ENCODE peak calls at places on chromosomes 3 and 15, in ten cellular contexts. Z is HCT116, A is endothelial cell of umbilical vein, H is stomach, T is GM12878, O is suprapubic skin, K is breast epithelium, J is HepG2, I is K562, D is sigmoid colon. F is an unnamed sample.
A peak's percentile ranks its signal among the peaks of the same experiment; 100 is the strongest.

GRCh38 chr3:184659797-184660301 is 52.0 kb downstream of the MAGEF1 start:
- DNase-seq in Z (no peak), J (peak; percentile 47), I (no peak), A (no peak), O (no peak), K (no peak), D (no peak), H (no peak), T (no peak), F (no peak)

GRCh38 chr15:42215854-42216829 is 8.0 kb upstream of the VPS39 start:
- DNase-seq in K (no peak), Z (no peak), O (no peak), A (peak; percentile 49), J (no peak), T (no peak), I (no peak), D (no peak), H (no peak), F (no peak)

GRCh38 chr3:136105044-136105443 is 91.1 kb downstream of the MSL2 start:
- DNase-seq in J (no peak), I (no peak), D (no peak), T (no peak), H (no peak), Z (no peak), O (no peak), K (no peak), A (no peak), F (no peak)

GRCh38 chr3:134013280-134013679 is 16.4 kb downstream of the SLCO2A1 start:
- DNase-seq in Z (no peak), H (no peak), O (no peak), T (no peak), I (no peak), D (peak; percentile 11), A (no peak), K (no peak), J (no peak), F (no peak)

GRCh38 chr3:163785693-163786092 is 1292.6 kb downstream of the SI start:
- DNase-seq in K (no peak), O (no peak), T (no peak), H (no peak), J (no peak), A (no peak), I (no peak), D (no peak), Z (peak; percentile 22), F (no peak)

GRCh38 chr15:64738231-64739095 is 36.9 kb downstream of the RBPMS2 start:
- DNase-seq in H (no peak), J (no peak), I (no peak), O (no peak), Z (no peak), D (no peak), A (no peak), T (no peak), K (no peak), F (no peak)

GRCh38 chr3:197392961-197393360 is 94.5 kb upstream of the DLG1 start:
- DNase-seq in A (peak; percentile 93), J (no peak), Z (no peak), K (no peak), O (no peak), T (no peak), H (no peak), I (no peak), D (no peak), F (no peak)

GRCh38 chr3:135310317-135310716 is 515.3 kb downstream of the EPHB1 start:
- DNase-seq in K (no peak), T (peak; percentile 9), I (no peak), H (no peak), J (no peak), A (no peak), O (no peak), D (no peak), Z (no peak), F (no peak)

GRCh38 chr3:106305127-106305526 is 436.3 kb upstream of the CBLB start:
- DNase-seq in K (no peak), H (no peak), J (no peak), T (no peak), Z (no peak), A (no peak), O (no peak), D (no peak), I (no peak), F (no peak)

GRCh38 chr3:106302451-106303221 is 433.8 kb upstream of the CBLB start:
- DNase-seq in K (no peak), D (no peak), J (no peak), I (no peak), H (no peak), T (peak; percentile 98), Z (no peak), O (no peak), A (no peak), F (no peak)

GRCh38 chr3:106294121-106294520 is 425.3 kb upstream of the CBLB start:
- DNase-seq in D (no peak), I (no peak), H (no peak), A (no peak), T (no peak), K (no peak), O (no peak), J (no peak), Z (no peak), F (no peak)

GRCh38 chr3:106296111-106296510 is 427.3 kb upstream of the CBLB start:
- DNase-seq in J (no peak), Z (no peak), D (no peak), T (no peak), O (no peak), K (no peak), I (no peak), H (no peak), A (no peak), F (no peak)

GRCh38 chr3:106299300-106300098 is 430.7 kb upstream of the CBLB start:
- DNase-seq in J (no peak), A (peak; percentile 31), T (peak; percentile 90), O (no peak), H (no peak), D (no peak), K (no peak), Z (no peak), I (no peak), F (no peak)
- H3K27ac ChIP-seq in J (no peak overlapping the region), A (no peak overlapping the region), T (peak overlapping the region; percentile 92), O (no peak overlapping the region), H (no peak overlapping the region), D (no peak overlapping the region), K (no peak overlapping the region), Z (no peak overlapping the region), I (no peak overlapping the region), F (no peak overlapping the region)

DNA sequence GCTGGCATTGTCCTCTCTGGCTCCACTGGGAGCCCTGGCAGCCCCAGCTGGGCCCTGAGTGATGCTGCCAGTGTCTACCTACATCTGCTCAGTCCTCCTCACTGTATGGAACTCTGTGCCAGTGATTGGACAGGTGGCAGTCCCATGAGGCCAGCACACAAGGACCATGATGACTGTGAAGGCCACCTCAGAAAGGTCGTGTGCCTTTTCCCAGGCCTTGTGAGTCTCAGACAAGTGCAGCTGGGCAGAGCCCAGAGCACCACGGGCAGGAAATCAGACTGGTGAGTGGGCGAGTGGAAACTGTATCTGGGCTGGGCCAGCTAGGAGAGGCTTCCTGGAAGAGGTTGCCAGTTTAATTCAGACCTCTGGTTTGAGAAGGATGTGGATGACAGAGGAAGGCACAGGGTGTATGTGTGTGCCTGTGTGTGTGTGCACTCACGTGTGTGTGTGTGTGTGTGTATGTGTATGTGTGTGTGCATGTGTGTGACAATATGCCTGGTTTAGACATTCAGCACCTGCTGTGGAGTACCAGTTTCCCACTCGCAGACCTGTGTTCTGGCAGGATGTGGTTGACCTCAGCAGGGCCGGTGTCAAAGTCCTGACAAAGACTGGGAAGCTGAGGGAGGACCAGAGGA is 7.0 kb downstream of the MAPKAPK3 start:
- DNase-seq in A (peak; percentile 40), O (no peak), H (no peak), Z (no peak), K (no peak), I (no peak), J (no peak), D (no peak), T (no peak), F (no peak)
- TF ChIP-seq POLR2AphosphoS5 in A (no peak), O (no peak), H (no peak), Z (no peak), K (no peak), I (no peak), J (no peak), D (no peak), T (no peak), F (no peak)

GRCh38 chr15:59262316-59262715 is 55.7 kb downstream of the LDHAL6B start:
- DNase-seq in Z (no peak), K (no peak), I (no peak), D (no peak), J (no peak), T (no peak), O (no peak), H (no peak), A (no peak), F (no peak)

GRCh38 chr15:59258317-59258716 is 51.7 kb downstream of the LDHAL6B start:
- DNase-seq in I (no peak), O (no peak), D (no peak), Z (no peak), J (no peak), K (no peak), H (no peak), A (no peak), T (no peak), F (no peak)

GRCh38 chr15:59256538-59256937 is 49.9 kb downstream of the LDHAL6B start:
- DNase-seq in A (no peak), O (no peak), Z (no peak), H (no peak), K (no peak), I (no peak), T (no peak), J (no peak), D (no peak), F (no peak)

GRCh38 chr15:59259137-59259943 is 52.7 kb downstream of the LDHAL6B start:
- DNase-seq in I (no peak), J (no peak), A (no peak), T (no peak), Z (no peak), K (no peak), D (no peak), H (no peak), O (no peak), F (no peak)

DNA sequence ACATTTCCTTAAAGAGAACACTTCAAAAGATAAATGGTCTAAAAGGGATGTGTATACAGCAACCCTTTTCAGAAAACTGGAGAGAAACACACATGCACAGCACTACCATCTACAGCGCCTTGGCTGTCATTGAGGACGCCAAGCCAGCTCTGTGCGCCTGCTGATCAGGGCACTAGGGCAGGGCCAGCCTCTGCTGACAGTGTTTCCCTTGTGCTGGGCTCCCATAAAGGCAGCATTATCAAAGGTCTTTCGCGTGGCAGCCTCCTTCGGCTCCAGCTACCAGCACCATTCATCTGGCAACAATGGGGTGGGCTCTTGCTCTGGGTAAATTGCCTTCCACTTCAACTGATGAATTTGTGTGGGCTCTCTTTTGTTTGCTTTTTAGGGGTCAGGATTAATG is 53.4 kb downstream of the LDHAL6B start:
- DNase-seq in T (no peak), O (no peak), I (no peak), D (no peak), A (no peak), K (no peak), H (no peak), Z (no peak), J (no peak), F (no peak)
- TF ChIP-seq POLR2A in T (peak; percentile 23), O (no peak), I (no peak), D (no peak), A (no peak), K (no peak), H (no peak), Z (no peak), J (no peak), F (no peak)

DNA sequence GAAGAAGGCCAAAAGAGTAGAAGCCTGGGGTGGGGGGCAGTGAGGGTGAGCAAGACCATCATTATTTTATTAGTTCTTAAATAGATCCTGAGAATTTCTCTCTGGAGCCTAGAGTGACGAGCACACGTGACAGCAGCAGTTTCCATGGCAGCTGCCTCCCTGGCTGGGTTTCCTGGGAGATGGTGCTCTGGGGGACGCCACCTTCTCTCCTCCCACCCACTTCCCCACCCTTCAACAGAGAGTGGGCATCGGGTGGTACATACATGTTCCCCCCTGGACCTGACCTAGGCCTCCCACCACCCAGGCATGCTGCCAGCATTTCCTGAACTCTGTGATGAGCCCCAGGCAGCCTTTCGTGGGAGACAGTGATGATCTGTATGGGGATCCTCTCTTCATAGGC is 12.9 kb downstream of the CELF6 start:
- DNase-seq in O (peak; percentile 40), T (no peak), I (no peak), K (no peak), D (peak; percentile 7), H (no peak), A (no peak), Z (no peak), J (no peak), F (no peak)
- H3K27ac ChIP-seq in O (no peak overlapping the region), T (no peak overlapping the region), I (no peak overlapping the region), K (no peak overlapping the region), D (no peak overlapping the region), H (no peak overlapping the region), A (no peak overlapping the region), Z (no peak overlapping the region), J (no peak overlapping the region), F (no peak overlapping the region)

F was measured in prostate gland.